ENCODE peak calls at places on chromosomes 6 and 20, in eight cellular contexts. B is activated CD4-positive, alpha-beta T cell treated with anti-CD3 and anti-CD28 coated beads, Interleukin-2, amount 50 U/mL, for 48 hours; S is stomach; F is NCI-H1105; W is mesendoderm; V is stimulated activated CD4-positive, alpha-beta T cell treated with anti-CD3 and anti-CD28 coated beads, Interleukin-15, amount 100 ng/mL, for 1 hour; A is stimulated activated CD8-positive, alpha-beta memory T cell treated with anti-CD3 and anti-CD28 coated beads, Interleukin-4, amount 100 ng/mL, for 24 hours; I is activated CD8-positive, alpha-beta memory T cell treated with anti-CD3 and anti-CD28 coated beads for 48 hours. Z is an unnamed sample.

GRCh38 chr6:129567374-129567773 is 142.6 kb downstream of the ARHGAP18 start:
- DNase-seq in B (peak; percentile 60), S (no peak), F (no peak), W (peak; percentile 50), V (peak; percentile 14), A (peak; percentile 24), I (no peak), Z (no peak)

GRCh38 chr6:118787746-118788419 is 106.1 kb upstream of the ASF1A start:
- DNase-seq in B (no peak), S (no peak), F (no peak), W (no peak), V (no peak), A (no peak), I (no peak), Z (no peak)

GRCh38 chr20:61120595-61121515 is 131.2 kb upstream of the CDH4 start:
- DNase-seq in B (peak; percentile 26), S (no peak), F (peak; percentile 61), W (peak; percentile 90), V (no peak), A (peak; percentile 10), I (no peak), Z (no peak)

GRCh38 chr6:118370722-118371121 is 177.4 kb upstream of the PLN start:
- DNase-seq in B (no peak), S (no peak), F (no peak), W (no peak), V (no peak), A (no peak), I (no peak), Z (no peak)

GRCh38 chr6:108068618-108069017 is 5.9 kb downstream of the OSTM1 start:
- DNase-seq in B (no peak), S (no peak), F (no peak), W (no peak), V (no peak), A (no peak), I (no peak), Z (no peak)

GRCh38 chr6:42914546-42914945 is 1.3 kb upstream of the PTCRA start:
- DNase-seq in B (no peak), S (no peak), F (no peak), W (no peak), V (no peak), A (no peak), I (no peak), Z (no peak)

GRCh38 chr20:51930775-51931174 is 128.5 kb upstream of the SALL4 start:
- DNase-seq in B (no peak), S (no peak), F (no peak), W (peak; percentile 51), V (no peak), A (no peak), I (no peak), Z (peak; percentile 8)

GRCh38 chr6:32149577-32149845 is 2.2 kb downstream of the PRRT1 start:
- DNase-seq in B (no peak), S (no peak), F (no peak), W (no peak), V (no peak), A (no peak), I (no peak), Z (no peak)

GRCh38 chr6:158607411-158608170 is 37.0 kb downstream of the DYNLT1 start:
- DNase-seq in B (no peak), S (no peak), F (no peak), W (no peak), V (no peak), A (no peak), I (no peak), Z (no peak)

GRCh38 chr20:38680492-38681118 is 43.7 kb upstream of the SLC32A1 start:
- DNase-seq in B (peak; percentile 13), S (no peak), F (no peak), W (peak; percentile 69), V (no peak), A (no peak), I (no peak), Z (no peak)

GRCh38 chr20:13800728-13801134 is 15.9 kb downstream of the NDUFAF5 start:
- DNase-seq in B (no peak), S (peak; percentile 88), F (peak; percentile 97), W (no peak), V (no peak), A (no peak), I (no peak), Z (peak; percentile 93)

GRCh38 chr6:6654599-6655575 is 66.4 kb downstream of the LY86 start:
- DNase-seq in B (peak; percentile 28), S (no peak), F (no peak), W (no peak), V (no peak), A (peak; percentile 16), I (no peak), Z (no peak)

GRCh38 chr20:45968081-45968671 is 3.8 kb downstream of the ZNF335 start:
- DNase-seq in B (no peak), S (no peak), F (no peak), W (no peak), V (no peak), A (no peak), I (no peak), Z (no peak)

GRCh38 chr6:84549912-84550311 is 214.5 kb downstream of the TBX18 start:
- DNase-seq in B (no peak), S (no peak), F (no peak), W (peak; percentile 26), V (no peak), A (no peak), I (no peak), Z (no peak)

GRCh38 chr20:45905505-45906079 is 6.4 kb downstream of the PLTP start:
- DNase-seq in B (no peak), S (no peak), F (no peak), W (peak; percentile 23), V (no peak), A (no peak), I (no peak), Z (no peak)

GRCh38 chr6:50984135-50984534 is 165.5 kb downstream of the TFAP2B start:
- DNase-seq in B (no peak), S (no peak), F (no peak), W (no peak), V (no peak), A (no peak), I (no peak), Z (no peak)

GRCh38 chr6:150667977-150668716 is 68.5 kb downstream of the PLEKHG1 start:
- DNase-seq in B (no peak), S (peak; percentile 97), F (peak; percentile 68), W (peak; percentile 54), V (no peak), A (no peak), I (no peak), Z (no peak)

GRCh38 chr20:11056414-11056813 is 382.6 kb upstream of the JAG1 start:
- DNase-seq in B (no peak), S (no peak), F (no peak), W (no peak), V (no peak), A (no peak), I (no peak), Z (no peak)

GRCh38 chr6:52591832-52592231 is 15.0 kb upstream of the TRAM2 start:
- DNase-seq in B (no peak), S (no peak), F (no peak), W (no peak), V (no peak), A (no peak), I (no peak), Z (no peak)

GRCh38 chr20:53034899-53035298 is 62.7 kb downstream of the TSHZ2 start:
- DNase-seq in B (peak; percentile 22), S (no peak), F (no peak), W (peak; percentile 39), V (no peak), A (no peak), I (no peak), Z (no peak)

GRCh38 chr6:72218125-72218524 is 331.8 kb downstream of the RIMS1 start:
- DNase-seq in B (no peak), S (peak; percentile 46), F (no peak), W (peak; percentile 81), V (no peak), A (no peak), I (no peak), Z (peak; percentile 2)

GRCh38 chr20:60092729-60093128 is 134.5 kb downstream of the CDH26 start:
- DNase-seq in B (no peak), S (no peak), F (no peak), W (no peak), V (no peak), A (no peak), I (no peak), Z (no peak)

GRCh38 chr6:36350681-36351091 is 14.0 kb upstream of the BNIP5 start:
- DNase-seq in B (no peak), S (peak; percentile 34), F (no peak), W (peak; percentile 29), V (no peak), A (no peak), I (no peak), Z (no peak)

GRCh38 chr20:25195962-25196700 is 619 bp downstream of the ENTPD6 start:
- DNase-seq in B (peak; percentile 42), S (peak; percentile 62), F (peak; percentile 28), W (peak; percentile 44), V (no peak), A (peak; percentile 17), I (no peak), Z (no peak)

GRCh38 chr6:148118303-148118702 is 224.3 kb upstream of the SASH1 start:
- DNase-seq in B (no peak), S (no peak), F (no peak), W (no peak), V (no peak), A (no peak), I (no peak), Z (no peak)

GRCh38 chr6:82870582-82871172 is 195.0 kb downstream of the UBE3D start:
- DNase-seq in B (no peak), S (no peak), F (no peak), W (no peak), V (no peak), A (no peak), I (no peak), Z (no peak)

GRCh38 chr6:154606457-154606856 is 96.0 kb upstream of the CNKSR3 start:
- DNase-seq in B (peak; percentile 93), S (no peak), F (no peak), W (no peak), V (peak; percentile 71), A (peak; percentile 86), I (peak; percentile 81), Z (no peak)

GRCh38 chr6:26329763-26330511 is 35.1 kb upstream of the BTN3A2 start:
- DNase-seq in B (peak; percentile 70), S (no peak), F (no peak), W (peak; percentile 66), V (peak; percentile 28), A (peak; percentile 46), I (no peak), Z (peak; percentile 47)

GRCh38 chr20:37946946-37947345 is 44.0 kb downstream of the VSTM2L start:
- DNase-seq in B (no peak), S (no peak), F (no peak), W (no peak), V (no peak), A (no peak), I (no peak), Z (no peak)

GRCh38 chr20:16709017-16709416 is 20.8 kb upstream of the SNRPB2 start:
- DNase-seq in B (no peak), S (no peak), F (no peak), W (no peak), V (no peak), A (no peak), I (no peak), Z (no peak)

GRCh38 chr6:163813979-163814493 is 399.5 kb downstream of the QKI start:
- DNase-seq in B (no peak), S (no peak), F (no peak), W (no peak), V (no peak), A (no peak), I (no peak), Z (no peak)

GRCh38 chr6:53862517-53863457 is 68.0 kb downstream of the LRRC1 start:
- DNase-seq in B (no peak), S (no peak), F (no peak), W (peak; percentile 14), V (no peak), A (no peak), I (no peak), Z (peak; percentile 56)

GRCh38 chr6:84432616-84433015 is 205.2 kb upstream of the CEP162 start:
- DNase-seq in B (no peak), S (no peak), F (no peak), W (no peak), V (no peak), A (no peak), I (no peak), Z (no peak)

Z was measured in NCI-H1694 treated with DMSO at 0.1 percent for 48 hours.